ENCODE peak calls at places on chromosomes 11 and 22, in four cellular contexts. G, H, L and P are unnamed samples.
A peak's percentile ranks its signal among the peaks of the same experiment; 100 is the strongest.

GRCh38 chr22:45612451-45612901 is 59.2 kb upstream of the ATXN10 start:
- DNase-seq in G (no peak), H (no peak), L (peak; percentile 87), P (peak; percentile 80)

GRCh38 chr11:131584694-131585592 is 214.5 kb downstream of the NTM start:
- DNase-seq in G (peak; percentile 91), H (no peak), L (peak; percentile 28), P (no peak)

GRCh38 chr11:100687032-100687629 is at the start of gene ARHGAP42:
- DNase-seq in G (peak; percentile 86), H (peak; percentile 82), L (peak; percentile 62), P (peak; percentile 48)

GRCh38 chr22:50081426-50082196 is 3.6 kb downstream of the MLC1 start:
- DNase-seq in G (peak; percentile 49), H (no peak), L (no peak), P (no peak)

GRCh38 chr11:123478352-123478986 is 48.4 kb downstream of the GRAMD1B start:
- DNase-seq in G (no peak), H (peak; percentile 59), L (peak; percentile 86), P (peak; percentile 85)

GRCh38 chr11:62140302-62141110 is 16.7 kb downstream of the INCENP start:
- DNase-seq in G (no peak), H (no peak), L (no peak), P (no peak)

GRCh38 chr22:50189849-50190181 is 4.1 kb downstream of the TRABD start:
- DNase-seq in G (no peak), H (no peak), L (peak; percentile 33), P (no peak)

GRCh38 chr11:35590412-35590811 is 27.8 kb upstream of the FJX1 start:
- DNase-seq in G (no peak), H (no peak), L (no peak), P (peak; percentile 49)

GRCh38 chr11:11414996-11415395 is 61.9 kb upstream of the CSNK2A3 start:
- DNase-seq in G (no peak), H (no peak), L (no peak), P (no peak)

GRCh38 chr11:125569913-125570621 is 790 bp downstream of the EI24 start:
- DNase-seq in G (no peak), H (no peak), L (peak; percentile 8), P (peak; percentile 18)

GRCh38 chr22:50150161-50151129 is 20.1 kb upstream of the PANX2 start:
- DNase-seq in G (no peak), H (no peak), L (no peak), P (peak; percentile 35)

GRCh38 chr11:76380161-76380976 is 563 bp downstream of the THAP12 start:
- DNase-seq in G (peak; percentile 55), H (no peak), L (peak; percentile 10), P (peak; percentile 13)

GRCh38 chr11:108958446-108959123 is 293.7 kb downstream of the DDX10 start:
- DNase-seq in G (no peak), H (no peak), L (peak; percentile 80), P (peak; percentile 82)

GRCh38 chr22:46669201-46669600 is 49.0 kb downstream of the GRAMD4 start:
- DNase-seq in G (no peak), H (no peak), L (no peak), P (no peak)

GRCh38 chr22:45717787-45718186 is 46.2 kb downstream of the ATXN10 start:
- DNase-seq in G (no peak), H (no peak), L (peak; percentile 52), P (peak; percentile 79)

GRCh38 chr22:31241200-31241599 is 29.1 kb downstream of the LIMK2 start:
- DNase-seq in G (no peak), H (peak; percentile 17), L (no peak), P (peak; percentile 26)

GRCh38 chr11:2663915-2664314 is 35.9 kb downstream of the KCNQ1OT1 start:
- DNase-seq in G (no peak), H (no peak), L (no peak), P (no peak)

GRCh38 chr11:76233936-76234703 is 27.8 kb upstream of the WNT11 start:
- DNase-seq in G (no peak), H (peak; percentile 59), L (peak; percentile 44), P (no peak)

GRCh38 chr11:113446112-113446511 is 29.1 kb downstream of the DRD2 start:
- DNase-seq in G (no peak), H (no peak), L (no peak), P (no peak)

GRCh38 chr11:6405039-6405667 is 13.7 kb downstream of the APBB1 start:
- DNase-seq in G (peak; percentile 86), H (no peak), L (no peak), P (no peak)

GRCh38 chr22:39618996-39619530 is 48.5 kb downstream of the CACNA1I start:
- DNase-seq in G (no peak), H (no peak), L (no peak), P (no peak)

GRCh38 chr11:21430532-21430931 is 761.1 kb downstream of the NELL1 start:
- DNase-seq in G (no peak), H (no peak), L (no peak), P (no peak)

GRCh38 chr11:124602751-124603150 is 8.5 kb upstream of the PANX3 start:
- DNase-seq in G (no peak), H (no peak), L (no peak), P (no peak)

GRCh38 chr11:120205596-120206161 is 5.2 kb upstream of the OAF start:
- DNase-seq in G (no peak), H (no peak), L (peak; percentile 81), P (peak; percentile 86)

GRCh38 chr11:116224154-116224888 is 548.5 kb downstream of the BUD13 start:
- DNase-seq in G (peak; percentile 81), H (no peak), L (peak; percentile 41), P (peak; percentile 22)

GRCh38 chr11:47305734-47306483 is 36.0 kb downstream of the MADD start:
- DNase-seq in G (no peak), H (no peak), L (no peak), P (no peak)

GRCh38 chr11:74322667-74323066 is 11.2 kb upstream of the P4HA3 start:
- DNase-seq in G (no peak), H (no peak), L (peak; percentile 79), P (peak; percentile 16)

GRCh38 chr22:39242809-39243442 is 1.9 kb downstream of the PDGFB start:
- DNase-seq in G (peak; percentile 86), H (no peak), L (no peak), P (no peak)

GRCh38 chr11:134949121-134949591 is 537.1 kb upstream of the B3GAT1 start:
- DNase-seq in G (no peak), H (no peak), L (peak; percentile 79), P (peak; percentile 77)

GRCh38 chr11:130652671-130653335 is 204.4 kb downstream of the ADAMTS15 start:
- DNase-seq in G (peak; percentile 11), H (no peak), L (peak; percentile 99), P (peak; percentile 89)

GRCh38 chr22:38754247-38755154 is 1.3 kb downstream of the SUN2 start:
- DNase-seq in G (peak; percentile 60), H (peak; percentile 70), L (peak; percentile 86), P (peak; percentile 43)

GRCh38 chr11:69834251-69834650 is 15.0 kb upstream of the FGF3 start:
- DNase-seq in G (no peak), H (no peak), L (no peak), P (no peak)

GRCh38 chr11:102341844-102342318 is 5.1 kb upstream of the BIRC2 start:
- DNase-seq in G (peak; percentile 75), H (no peak), L (peak; percentile 87), P (peak; percentile 87)

DNA sequence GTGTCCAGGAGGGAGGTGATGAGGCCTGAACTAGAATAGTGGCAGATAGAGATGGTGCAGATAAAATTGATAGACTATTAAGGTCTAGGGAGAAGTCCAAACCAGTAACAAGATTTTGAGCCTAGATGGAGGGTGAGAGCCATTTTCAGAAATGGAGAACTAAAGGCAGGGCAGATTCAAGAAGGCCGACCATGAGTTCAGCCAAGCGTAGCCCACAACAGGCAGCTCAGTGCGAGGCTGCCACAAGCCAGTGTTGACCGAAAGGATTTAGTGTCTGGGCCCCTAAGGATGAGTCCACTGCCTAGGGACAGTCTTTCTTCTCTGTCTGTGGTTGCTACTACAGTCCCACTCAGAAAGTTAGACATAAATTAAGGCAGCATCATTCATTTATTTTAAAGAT is 51.7 kb downstream of the PPP2R1B start:
- DNase-seq in G (no peak), H (no peak), L (no peak), P (no peak)
- H3K36me3 ChIP-seq in G (no peaks in the 10 kb centered on the region), H (no peaks in the 10 kb centered on the region), L (peaks cover 8% of the 10 kb centered on the region), P (peaks cover 19% of the 10 kb centered on the region)

DNA sequence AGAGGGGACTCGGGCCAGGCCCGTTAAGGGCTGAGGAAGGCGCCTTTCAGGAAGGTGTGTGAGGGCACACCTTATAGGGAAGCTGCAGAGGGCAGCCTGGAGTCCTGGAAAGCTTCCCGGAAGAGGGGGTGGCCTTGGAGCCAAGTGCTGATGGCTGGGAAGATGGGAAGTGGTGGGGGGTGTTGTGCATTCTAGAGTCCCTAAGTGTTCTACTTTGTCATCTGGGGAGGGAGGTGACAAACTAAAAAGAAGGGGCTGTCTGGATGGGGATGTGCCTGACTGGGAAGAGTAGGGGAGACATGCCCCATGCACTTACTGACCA is 6.8 kb downstream of the ZDHHC8 start:
- DNase-seq in G (no peak), H (no peak), L (no peak), P (no peak)
- H3K36me3 ChIP-seq in G (no peaks in the 10 kb centered on the region), H (no peaks in the 10 kb centered on the region), L (peaks cover 11% of the 10 kb centered on the region), P (peaks cover 8% of the 10 kb centered on the region)

DNA sequence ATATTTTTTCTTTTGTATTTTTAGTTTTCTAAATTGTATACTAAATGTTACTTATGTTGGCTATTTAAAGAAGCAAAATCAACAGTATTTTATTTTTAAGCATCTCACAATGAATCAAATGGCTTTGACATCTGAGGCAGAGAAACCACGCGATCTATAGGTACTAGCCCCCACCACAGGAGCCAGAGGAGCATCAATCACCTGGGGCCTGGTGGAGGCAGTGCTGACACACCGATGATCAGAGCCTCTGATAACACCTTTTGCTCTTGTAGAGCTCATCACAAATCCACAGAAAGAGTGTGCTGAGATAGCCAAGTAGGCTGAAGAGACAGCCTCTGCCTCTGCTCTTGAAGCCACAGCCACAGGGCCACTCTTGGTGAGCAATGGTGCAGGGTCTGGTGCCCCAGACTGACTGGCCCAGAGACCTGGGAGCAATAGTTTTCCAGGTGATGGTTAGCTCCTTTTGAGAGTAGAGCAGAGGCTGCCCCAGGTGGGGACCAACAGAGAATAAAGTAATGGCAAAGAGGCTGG is 25.2 kb downstream of the HIRA start:
- DNase-seq in G (no peak), H (no peak), L (no peak), P (no peak)
- H3K36me3 ChIP-seq in G (peaks cover 7% of the 10 kb centered on the region), H (no peaks in the 10 kb centered on the region), L (peaks cover 10% of the 10 kb centered on the region), P (peaks cover 42% of the 10 kb centered on the region)

GRCh38 chr11:84106560-84106959 is 820.4 kb upstream of the CCDC90B start:
- DNase-seq in G (no peak), H (no peak), L (no peak), P (no peak)
- H3K36me3 ChIP-seq in G (no peaks in the 10 kb centered on the region), H (no peaks in the 10 kb centered on the region), L (no peaks in the 10 kb centered on the region), P (no peaks in the 10 kb centered on the region)

GRCh38 chr11:117265745-117266144 is 25.4 kb upstream of the BACE1-AS start:
- DNase-seq in G (no peak), H (no peak), L (no peak), P (no peak)
- H3K36me3 ChIP-seq in G (no peaks in the 10 kb centered on the region), H (no peaks in the 10 kb centered on the region), L (no peaks in the 10 kb centered on the region), P (peaks cover 10% of the 10 kb centered on the region)